ENCODE peak calls at places on chromosomes 2 and 18, in eight cellular contexts. One of them, this sample, is unnamed.

GRCh38 chr18:37435996-37436395 is 129.6 kb downstream of the CELF4 start:
- DNase-seq in IMR-90: no peak
- DNase-seq in body of pancreas: no peak
- DNase-seq in ovary: no peak
- DNase-seq in tibial nerve: no peak
- DNase-seq in A549: no peak
- DNase-seq in lower leg skin: no peak
- DNase-seq in H54: no peak
- DNase-seq in this sample: no peak

GRCh38 chr2:2326053-2326452 is 5.0 kb downstream of the MYT1L start:
- DNase-seq in IMR-90: no peak
- DNase-seq in body of pancreas: no peak
- DNase-seq in ovary: no peak
- DNase-seq in tibial nerve: no peak
- DNase-seq in A549: no peak
- DNase-seq in lower leg skin: no peak
- DNase-seq in H54: no peak
- DNase-seq in this sample: no peak

GRCh38 chr2:10993001-10993481 is 81.3 kb downstream of the KCNF1 start:
- DNase-seq in IMR-90: peak
- DNase-seq in body of pancreas: no peak
- DNase-seq in ovary: no peak
- DNase-seq in tibial nerve: no peak
- DNase-seq in A549: no peak
- DNase-seq in lower leg skin: no peak
- DNase-seq in H54: no peak
- DNase-seq in this sample: peak

GRCh38 chr2:240232264-240232915 is 91.9 kb upstream of the OTOS start:
- DNase-seq in IMR-90: no peak
- DNase-seq in body of pancreas: no peak
- DNase-seq in ovary: no peak
- DNase-seq in tibial nerve: no peak
- DNase-seq in A549: no peak
- DNase-seq in lower leg skin: no peak
- DNase-seq in H54: no peak
- DNase-seq in this sample: no peak

GRCh38 chr2:105795575-105795934 is 50.8 kb downstream of the NCK2 start:
- DNase-seq in IMR-90: no peak
- DNase-seq in body of pancreas: no peak
- DNase-seq in ovary: no peak
- DNase-seq in tibial nerve: no peak
- DNase-seq in A549: no peak
- DNase-seq in lower leg skin: no peak
- DNase-seq in H54: no peak
- DNase-seq in this sample: no peak

GRCh38 chr2:72973566-72974435 is 56.5 kb downstream of the EMX1 start:
- DNase-seq in IMR-90: peak
- DNase-seq in body of pancreas: peak
- DNase-seq in ovary: no peak
- DNase-seq in tibial nerve: peak
- DNase-seq in A549: peak
- DNase-seq in lower leg skin: no peak
- DNase-seq in H54: peak
- DNase-seq in this sample: peak

GRCh38 chr18:39346916-39347315 is 1781.3 kb upstream of the CELF4 start:
- DNase-seq in IMR-90: no peak
- DNase-seq in body of pancreas: no peak
- DNase-seq in ovary: no peak
- DNase-seq in tibial nerve: no peak
- DNase-seq in A549: no peak
- DNase-seq in lower leg skin: no peak
- DNase-seq in H54: no peak
- DNase-seq in this sample: no peak

GRCh38 chr2:186757009-186757408 is 63.1 kb downstream of the FAM171B start:
- DNase-seq in IMR-90: no peak
- DNase-seq in body of pancreas: no peak
- DNase-seq in ovary: no peak
- DNase-seq in tibial nerve: no peak
- DNase-seq in A549: no peak
- DNase-seq in lower leg skin: no peak
- DNase-seq in H54: no peak
- DNase-seq in this sample: no peak

GRCh38 chr2:134900151-134900550 is 18.5 kb upstream of the CCNT2 start:
- DNase-seq in IMR-90: peak
- DNase-seq in body of pancreas: no peak
- DNase-seq in ovary: no peak
- DNase-seq in tibial nerve: no peak
- DNase-seq in A549: no peak
- DNase-seq in lower leg skin: no peak
- DNase-seq in H54: no peak
- DNase-seq in this sample: no peak

GRCh38 chr2:126707941-126708340 is 52.0 kb downstream of the GYPC start:
- DNase-seq in IMR-90: no peak
- DNase-seq in body of pancreas: no peak
- DNase-seq in ovary: no peak
- DNase-seq in tibial nerve: no peak
- DNase-seq in A549: no peak
- DNase-seq in lower leg skin: no peak
- DNase-seq in H54: no peak
- DNase-seq in this sample: no peak

GRCh38 chr2:169493360-169493759 is 14.1 kb downstream of the BBS5 start:
- DNase-seq in IMR-90: no peak
- DNase-seq in body of pancreas: no peak
- DNase-seq in ovary: no peak
- DNase-seq in tibial nerve: no peak
- DNase-seq in A549: no peak
- DNase-seq in lower leg skin: no peak
- DNase-seq in H54: no peak
- DNase-seq in this sample: no peak

GRCh38 chr2:18118703-18119102 is 240.2 kb downstream of the KCNS3 start:
- DNase-seq in IMR-90: peak
- DNase-seq in body of pancreas: no peak
- DNase-seq in ovary: no peak
- DNase-seq in tibial nerve: no peak
- DNase-seq in A549: no peak
- DNase-seq in lower leg skin: no peak
- DNase-seq in H54: no peak
- DNase-seq in this sample: no peak

GRCh38 chr2:67834482-67834881 is 228.3 kb downstream of the C1D start:
- DNase-seq in IMR-90: no peak
- DNase-seq in body of pancreas: no peak
- DNase-seq in ovary: no peak
- DNase-seq in tibial nerve: no peak
- DNase-seq in A549: no peak
- DNase-seq in lower leg skin: no peak
- DNase-seq in H54: no peak
- DNase-seq in this sample: no peak

GRCh38 chr2:50347355-50348044 is 684.4 kb downstream of the NRXN1 start:
- DNase-seq in IMR-90: no peak
- DNase-seq in body of pancreas: no peak
- DNase-seq in ovary: no peak
- DNase-seq in tibial nerve: no peak
- DNase-seq in A549: no peak
- DNase-seq in lower leg skin: no peak
- DNase-seq in H54: no peak
- DNase-seq in this sample: no peak

GRCh38 chr2:11050565-11050964 is 104.7 kb upstream of the SLC66A3 start:
- DNase-seq in IMR-90: no peak
- DNase-seq in body of pancreas: no peak
- DNase-seq in ovary: no peak
- DNase-seq in tibial nerve: no peak
- DNase-seq in A549: no peak
- DNase-seq in lower leg skin: no peak
- DNase-seq in H54: no peak
- DNase-seq in this sample: no peak

GRCh38 chr2:3654031-3654430 is 4.0 kb upstream of the ALLC start:
- DNase-seq in IMR-90: no peak
- DNase-seq in body of pancreas: no peak
- DNase-seq in ovary: no peak
- DNase-seq in tibial nerve: no peak
- DNase-seq in A549: no peak
- DNase-seq in lower leg skin: no peak
- DNase-seq in H54: no peak
- DNase-seq in this sample: no peak

GRCh38 chr2:107529146-107529545 is 297.5 kb upstream of the RGPD4 start:
- DNase-seq in IMR-90: no peak
- DNase-seq in body of pancreas: no peak
- DNase-seq in ovary: no peak
- DNase-seq in tibial nerve: no peak
- DNase-seq in A549: no peak
- DNase-seq in lower leg skin: no peak
- DNase-seq in H54: no peak
- DNase-seq in this sample: no peak

GRCh38 chr2:20448246-20449046 is 1.6 kb downstream of the RHOB start:
- DNase-seq in IMR-90: peak
- DNase-seq in body of pancreas: peak
- DNase-seq in ovary: no peak
- DNase-seq in tibial nerve: no peak
- DNase-seq in A549: peak
- DNase-seq in lower leg skin: no peak
- DNase-seq in H54: no peak
- DNase-seq in this sample: peak
- TF ChIP-seq POLR2A in IMR-90: peak
- TF ChIP-seq POLR2A in body of pancreas: no peak
- TF ChIP-seq POLR2A in ovary: peak
- TF ChIP-seq POLR2A in tibial nerve: no peak
- TF ChIP-seq POLR2A in A549: no peak
- TF ChIP-seq POLR2A in lower leg skin: no peak
- TF ChIP-seq POLR2A in H54: no peak
- TF ChIP-seq POLR2A in this sample: peak

GRCh38 chr18:32018331-32019250 is at the start of gene RNF125:
- DNase-seq in IMR-90: peak
- DNase-seq in body of pancreas: peak
- DNase-seq in ovary: peak
- DNase-seq in tibial nerve: peak
- DNase-seq in A549: peak
- DNase-seq in lower leg skin: peak
- DNase-seq in H54: peak
- DNase-seq in this sample: peak
- TF ChIP-seq POLR2A in IMR-90: no peak
- TF ChIP-seq POLR2A in body of pancreas: peak
- TF ChIP-seq POLR2A in ovary: peak
- TF ChIP-seq POLR2A in tibial nerve: no peak
- TF ChIP-seq POLR2A in A549: no peak
- TF ChIP-seq POLR2A in lower leg skin: no peak
- TF ChIP-seq POLR2A in H54: no peak
- TF ChIP-seq POLR2A in this sample: no peak

GRCh38 chr2:86441789-86442641 is 844 bp downstream of the KDM3A start:
- DNase-seq in IMR-90: peak
- DNase-seq in body of pancreas: peak
- DNase-seq in ovary: peak
- DNase-seq in tibial nerve: peak
- DNase-seq in A549: peak
- DNase-seq in lower leg skin: peak
- DNase-seq in H54: peak
- DNase-seq in this sample: peak
- TF ChIP-seq POLR2A in IMR-90: no peak
- TF ChIP-seq POLR2A in body of pancreas: peak
- TF ChIP-seq POLR2A in ovary: no peak
- TF ChIP-seq POLR2A in tibial nerve: peak
- TF ChIP-seq POLR2A in A549: peak
- TF ChIP-seq POLR2A in lower leg skin: no peak
- TF ChIP-seq POLR2A in H54: peak
- TF ChIP-seq POLR2A in this sample: no peak

GRCh38 chr2:96135621-96136020 is 2.7 kb downstream of the ASTL start:
- DNase-seq in IMR-90: no peak
- DNase-seq in body of pancreas: no peak
- DNase-seq in ovary: no peak
- DNase-seq in tibial nerve: no peak
- DNase-seq in A549: no peak
- DNase-seq in lower leg skin: no peak
- DNase-seq in H54: no peak
- DNase-seq in this sample: no peak
- TF ChIP-seq POLR2A in IMR-90: no peak
- TF ChIP-seq POLR2A in body of pancreas: no peak
- TF ChIP-seq POLR2A in ovary: no peak
- TF ChIP-seq POLR2A in tibial nerve: no peak
- TF ChIP-seq POLR2A in A549: no peak
- TF ChIP-seq POLR2A in lower leg skin: no peak
- TF ChIP-seq POLR2A in H54: no peak
- TF ChIP-seq POLR2A in this sample: no peak